ENCODE peak calls at places on chromosomes 7 and 10, in five cellular contexts. C, A, G, O and L are unnamed samples.

GRCh38 chr7:98418636-98419315 is 17.9 kb upstream of the BAIAP2L1 start:
- DNase-seq in A (no peak), G (no peak), C (peak), O (no peak), L (no peak)

GRCh38 chr7:102431617-102432298 is 1.6 kb upstream of the ORAI2 start:
- DNase-seq in O (no peak), C (no peak), A (no peak), G (no peak), L (no peak)

GRCh38 chr7:148147438-148147837 is 443.1 kb upstream of the C7orf33 start:
- DNase-seq in O (peak), G (no peak), C (no peak), A (no peak), L (no peak)

GRCh38 chr10:36681751-36682633 is 443.4 kb upstream of the ANKRD30A start:
- DNase-seq in A (peak), C (no peak), G (no peak), O (no peak), L (no peak)

GRCh38 chr10:88028654-88029053 is 165.2 kb downstream of the PTEN start:
- DNase-seq in A (no peak), C (peak), O (no peak), G (no peak), L (no peak)

GRCh38 chr7:85021090-85021704 is 165.7 kb downstream of the SEMA3D start:
- DNase-seq in C (no peak), O (no peak), A (no peak), G (no peak), L (no peak)

GRCh38 chr7:40800771-40801170 is 666.0 kb downstream of the SUGCT start:
- DNase-seq in G (no peak), C (no peak), A (no peak), O (no peak), L (no peak)

GRCh38 chr10:79321951-79322350 is 25.3 kb upstream of the PPIF start:
- DNase-seq in A (no peak), G (no peak), O (no peak), C (no peak), L (no peak)

GRCh38 chr7:41503438-41503837 is 199.5 kb downstream of the INHBA start:
- DNase-seq in G (no peak), A (no peak), C (no peak), O (no peak), L (no peak)

GRCh38 chr10:3525832-3526449 is 259.1 kb downstream of the KLF6 start:
- DNase-seq in A (no peak), C (peak), O (no peak), G (peak), L (no peak)

GRCh38 chr7:47669178-47669878 is 87.4 kb upstream of the TNS3 start:
- DNase-seq in G (peak), O (peak), C (peak), A (no peak), L (no peak)

GRCh38 chr10:24456319-24456718 is 247.4 kb downstream of the KIAA1217 start:
- DNase-seq in G (no peak), C (no peak), A (no peak), O (no peak), L (no peak)

GRCh38 chr7:27106181-27106905 is 3.9 kb upstream of the HOXA2 start:
- DNase-seq in O (no peak), C (no peak), A (no peak), G (no peak), L (no peak)

GRCh38 chr7:96361116-96361857 is 39.4 kb upstream of the SLC25A13 start:
- DNase-seq in O (no peak), C (no peak), A (no peak), G (no peak), L (no peak)

GRCh38 chr10:122639801-122640200 is 59.8 kb downstream of the C10orf120 start:
- DNase-seq in C (no peak), O (no peak), G (no peak), A (no peak), L (no peak)

GRCh38 chr10:71326464-71326881 is 7.4 kb downstream of the SLC29A3 start:
- DNase-seq in C (no peak), A (no peak), G (no peak), O (no peak), L (no peak)

GRCh38 chr10:103969436-103969835 is 2.5 kb downstream of the SLK start:
- DNase-seq in A (no peak), G (no peak), C (no peak), O (no peak), L (no peak)

GRCh38 chr7:28419717-28420116 is 7.4 kb downstream of the CREB5 start:
- DNase-seq in O (no peak), G (no peak), A (no peak), C (no peak), L (no peak)

GRCh38 chr7:65731129-65731528 is 141.7 kb upstream of the VKORC1L1 start:
- DNase-seq in O (no peak), G (no peak), A (no peak), C (no peak), L (no peak)

DNA sequence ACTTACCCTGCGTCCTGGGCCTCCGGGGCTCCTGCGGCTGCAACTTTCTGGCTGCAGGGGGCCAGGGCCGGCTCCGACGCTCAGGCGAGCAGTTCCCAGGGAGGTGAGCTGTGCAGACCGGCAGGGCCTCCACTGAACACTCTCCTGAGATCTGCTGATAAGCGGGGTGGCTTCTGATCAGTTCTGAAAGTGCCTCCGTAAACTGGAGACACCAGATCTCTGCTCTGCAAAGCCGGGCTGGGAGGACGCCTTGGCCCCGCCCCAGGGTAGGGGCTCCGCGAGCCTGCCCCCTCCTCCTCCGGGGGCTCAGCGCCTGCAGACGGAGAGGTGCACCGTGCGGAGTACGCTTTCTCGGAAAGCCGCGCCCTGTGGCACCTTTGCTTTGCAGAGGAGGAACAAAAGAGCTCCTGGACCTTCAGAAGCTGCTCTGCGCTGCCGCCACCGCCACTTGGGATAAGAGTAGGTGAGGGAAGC is 141.3 kb upstream of the VKORC1L1 start:
- DNase-seq in C (peak), O (peak), G (no peak), A (peak), L (no peak)
- TF ChIP-seq CTCF in C (peak), O (peak), G (no peak), A (peak), L (peak)

DNA sequence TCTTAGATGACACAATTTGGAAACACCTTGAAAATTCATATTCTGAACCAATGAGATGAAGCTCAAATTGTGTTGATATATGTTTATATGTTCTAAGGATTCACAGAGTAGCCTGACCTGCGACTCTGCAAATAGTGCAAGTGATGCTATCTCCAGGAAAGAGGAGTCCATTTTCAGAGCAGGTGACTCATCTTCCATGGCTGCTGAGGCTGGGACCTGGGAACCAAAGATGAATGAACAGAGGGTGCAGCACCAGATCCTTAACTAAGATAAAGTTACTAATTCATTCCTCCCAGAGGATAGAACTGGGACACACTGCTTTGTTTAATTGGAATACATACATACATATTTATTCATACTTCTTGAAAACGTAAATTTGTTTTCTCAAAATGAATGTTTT is 240.6 kb upstream of the SEMA3C start:
- DNase-seq in O (no peak), A (no peak), C (no peak), G (no peak), L (no peak)
- TF ChIP-seq CTCF in O (no peak), A (no peak), C (no peak), G (no peak), L (no peak)

DNA sequence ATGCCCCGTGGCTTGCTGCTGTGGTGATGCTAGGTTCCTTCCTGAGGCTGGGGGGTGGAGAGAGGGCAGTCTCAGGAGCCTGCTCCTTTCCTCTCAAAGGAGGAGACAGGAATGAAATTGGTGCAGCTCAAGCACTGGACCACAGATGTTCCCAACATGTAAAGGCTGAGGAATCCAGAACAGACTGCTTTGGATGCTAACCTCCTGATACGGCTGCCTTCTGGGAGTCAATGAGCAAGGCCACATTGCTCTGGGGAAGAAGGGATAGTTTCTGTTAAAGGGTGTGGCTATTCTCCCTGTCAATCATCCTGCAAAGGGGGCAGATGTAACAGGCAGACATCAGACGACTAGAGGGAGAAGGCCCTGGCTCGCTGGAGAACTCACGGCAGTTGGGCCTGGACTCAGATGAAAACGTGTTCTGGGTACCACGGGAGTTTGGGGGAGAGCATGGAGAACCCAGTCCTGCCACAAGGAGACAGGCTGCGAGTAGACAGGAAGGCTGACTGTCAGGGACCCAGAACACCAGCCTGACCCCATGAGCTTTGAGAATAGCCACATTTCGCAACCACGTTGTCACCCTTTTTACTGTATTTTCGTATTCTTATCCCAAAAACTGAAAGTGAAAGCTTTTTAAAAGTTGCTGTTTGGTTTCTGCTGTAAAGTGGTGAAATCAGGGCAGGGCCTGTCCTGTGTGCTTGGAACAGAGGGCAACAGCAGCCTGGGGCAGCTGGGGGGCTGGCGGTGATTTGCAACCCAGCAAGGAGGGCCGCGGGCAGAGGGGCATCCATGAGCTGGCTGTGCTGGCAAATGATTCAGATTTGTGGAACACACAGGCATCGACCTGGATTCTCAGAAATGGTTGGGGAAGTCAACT is 95.4 kb downstream of the MYOF start:
- DNase-seq in A (no peak), G (peak), O (peak), C (no peak), L (no peak)
- TF ChIP-seq CTCF in A (no peak), G (peak), O (peak), C (no peak), L (no peak)

GRCh38 chr10:101749033-101749432 is 26.9 kb downstream of the FGF8 start:
- DNase-seq in G (no peak), C (no peak), O (no peak), A (peak), L (no peak)
- TF ChIP-seq CTCF in G (no peak), C (no peak), O (no peak), A (no peak), L (peak)

DNA sequence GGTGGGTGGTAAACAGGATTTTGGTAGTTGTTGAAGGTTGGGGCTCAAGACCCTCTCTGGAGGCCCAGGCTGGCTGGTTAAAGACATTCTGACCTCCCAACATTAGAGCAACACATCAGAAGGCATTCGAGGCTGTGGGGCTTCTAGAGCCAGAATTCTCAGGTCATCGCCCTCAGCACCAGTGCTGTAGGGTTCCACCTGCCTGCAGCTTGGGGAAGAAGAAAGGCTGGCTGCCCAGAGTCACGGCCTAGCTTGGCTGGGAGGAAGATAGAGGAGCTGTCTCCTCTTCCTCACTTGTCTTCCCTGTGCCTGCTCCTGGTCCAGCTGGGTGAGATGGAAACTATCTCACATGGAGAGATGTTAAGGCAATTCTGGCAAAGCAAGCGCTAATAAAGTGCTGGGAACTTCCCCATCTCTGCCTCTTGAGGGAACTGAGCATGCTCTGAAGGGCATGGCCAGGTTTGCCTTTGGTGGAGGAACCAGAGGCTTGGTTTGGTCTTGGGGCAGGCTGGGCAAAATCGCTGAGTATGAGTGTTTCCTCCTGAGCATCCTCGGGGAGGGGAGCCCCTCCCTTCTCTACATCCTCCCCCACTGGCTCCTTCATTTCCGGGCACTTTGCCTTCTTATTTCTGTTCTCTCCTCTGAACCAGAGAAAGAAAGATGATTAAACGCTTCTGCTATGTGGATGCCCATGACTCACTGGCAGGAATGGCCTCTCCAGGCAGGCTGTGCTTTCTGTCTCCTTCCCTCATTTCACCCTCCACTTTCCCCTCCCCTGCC is 509.0 kb upstream of the PODXL start:
- DNase-seq in G (peak), O (no peak), C (no peak), A (no peak), L (no peak)
- TF ChIP-seq CTCF in G (no peak), O (no peak), C (no peak), A (no peak), L (no peak)

GRCh38 chr10:119962837-119963236 is 70.3 kb downstream of the SEC23IP start:
- DNase-seq in G (no peak), A (no peak), O (no peak), C (no peak), L (no peak)
- TF ChIP-seq CTCF in G (no peak), A (no peak), O (no peak), C (no peak), L (no peak)

DNA sequence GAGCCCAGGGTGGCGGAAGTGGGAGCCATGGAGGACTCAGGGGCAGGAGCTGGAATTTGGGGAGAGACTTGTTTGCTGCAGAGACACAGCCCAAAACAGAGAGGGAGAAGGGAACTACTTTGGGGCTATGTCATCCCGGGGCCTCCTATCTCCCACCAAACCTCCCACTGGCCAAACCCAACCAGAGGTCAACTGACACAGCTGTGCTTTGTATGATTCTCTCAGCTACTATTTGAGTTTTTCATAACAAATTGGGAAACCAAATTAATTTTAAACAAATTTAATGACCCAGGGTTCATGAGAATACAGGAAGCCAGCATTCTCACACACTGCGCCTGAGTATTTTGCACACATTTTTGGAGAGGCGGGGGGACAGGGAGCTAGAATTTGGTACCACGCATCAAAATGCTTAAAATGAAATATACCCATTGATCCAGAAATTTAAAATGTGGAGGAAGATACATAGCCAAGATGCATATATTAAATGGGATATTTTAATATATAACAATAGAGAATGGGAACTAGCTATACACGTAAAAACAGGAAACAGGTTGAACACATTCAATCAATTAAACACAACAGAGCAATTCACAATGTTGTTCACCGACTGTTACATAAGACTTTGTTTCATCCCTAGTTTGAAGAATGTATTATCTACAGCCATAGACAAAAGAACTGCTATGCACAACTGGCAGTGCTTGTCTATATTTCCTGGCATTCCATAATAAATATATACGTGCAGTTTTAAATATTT is 105.3 kb downstream of the PARD3 start:
- DNase-seq in G (no peak), C (no peak), A (no peak), O (no peak), L (no peak)
- TF ChIP-seq CTCF in G (no peak), C (no peak), A (no peak), O (no peak), L (no peak)